ENCODE peak calls at places on chromosomes 11 and 22, in ten cellular contexts. One of them, this sample, is unnamed.

GRCh38 chr11:75344761-75345454 is 6.6 kb downstream of the ARRB1 start:
- DNase-seq in fibroblast of mammary gland: peak
- DNase-seq in sigmoid colon: no peak
- DNase-seq in dorsolateral prefrontal cortex: no peak
- DNase-seq in uterus: no peak
- DNase-seq in neuronal stem cell: no peak
- DNase-seq in cardiac fibroblast: peak
- DNase-seq in AG04449: no peak
- DNase-seq in SK-N-SH: no peak
- DNase-seq in AG04450: no peak
- DNase-seq in this sample: no peak

GRCh38 chr22:35477911-35478582 is 62.6 kb upstream of the RASD2 start:
- DNase-seq in uterus: peak
- DNase-seq in cardiac fibroblast: peak
- DNase-seq in neuronal stem cell: no peak
- DNase-seq in AG04449: peak
- DNase-seq in AG04450: peak
- DNase-seq in dorsolateral prefrontal cortex: no peak
- DNase-seq in sigmoid colon: peak
- DNase-seq in fibroblast of mammary gland: peak
- DNase-seq in SK-N-SH: peak
- DNase-seq in this sample: no peak

GRCh38 chr22:44622147-44622427 is 79.9 kb upstream of the PRR5 start:
- DNase-seq in AG04450: no peak
- DNase-seq in neuronal stem cell: peak
- DNase-seq in AG04449: no peak
- DNase-seq in sigmoid colon: no peak
- DNase-seq in dorsolateral prefrontal cortex: no peak
- DNase-seq in SK-N-SH: peak
- DNase-seq in cardiac fibroblast: no peak
- DNase-seq in fibroblast of mammary gland: no peak
- DNase-seq in uterus: no peak
- DNase-seq in this sample: no peak

GRCh38 chr22:44845796-44846720 is 93.7 kb downstream of the ARHGAP8 start:
- DNase-seq in fibroblast of mammary gland: no peak
- DNase-seq in SK-N-SH: no peak
- DNase-seq in cardiac fibroblast: no peak
- DNase-seq in AG04449: no peak
- DNase-seq in neuronal stem cell: no peak
- DNase-seq in AG04450: no peak
- DNase-seq in sigmoid colon: no peak
- DNase-seq in dorsolateral prefrontal cortex: no peak
- DNase-seq in uterus: no peak
- DNase-seq in this sample: no peak

GRCh38 chr11:46122955-46123354 is 1.7 kb upstream of the PHF21A start:
- DNase-seq in cardiac fibroblast: peak
- DNase-seq in AG04450: no peak
- DNase-seq in dorsolateral prefrontal cortex: no peak
- DNase-seq in SK-N-SH: no peak
- DNase-seq in fibroblast of mammary gland: peak
- DNase-seq in AG04449: no peak
- DNase-seq in neuronal stem cell: no peak
- DNase-seq in uterus: no peak
- DNase-seq in sigmoid colon: no peak
- DNase-seq in this sample: no peak

GRCh38 chr22:19036523-19037273 is 85.5 kb downstream of the DGCR2 start:
- DNase-seq in dorsolateral prefrontal cortex: peak
- DNase-seq in fibroblast of mammary gland: peak
- DNase-seq in AG04449: no peak
- DNase-seq in cardiac fibroblast: peak
- DNase-seq in neuronal stem cell: no peak
- DNase-seq in sigmoid colon: no peak
- DNase-seq in uterus: no peak
- DNase-seq in SK-N-SH: no peak
- DNase-seq in AG04450: no peak
- DNase-seq in this sample: peak

GRCh38 chr11:2565447-2566222 is 120.8 kb downstream of the KCNQ1 start:
- DNase-seq in AG04449: no peak
- DNase-seq in uterus: no peak
- DNase-seq in AG04450: no peak
- DNase-seq in SK-N-SH: no peak
- DNase-seq in sigmoid colon: peak
- DNase-seq in dorsolateral prefrontal cortex: peak
- DNase-seq in cardiac fibroblast: no peak
- DNase-seq in neuronal stem cell: no peak
- DNase-seq in fibroblast of mammary gland: no peak
- DNase-seq in this sample: peak

GRCh38 chr11:89235976-89236375 is 58.3 kb downstream of the TYR start:
- DNase-seq in uterus: no peak
- DNase-seq in AG04449: no peak
- DNase-seq in fibroblast of mammary gland: no peak
- DNase-seq in dorsolateral prefrontal cortex: no peak
- DNase-seq in AG04450: no peak
- DNase-seq in sigmoid colon: no peak
- DNase-seq in SK-N-SH: no peak
- DNase-seq in neuronal stem cell: no peak
- DNase-seq in cardiac fibroblast: no peak
- DNase-seq in this sample: no peak

GRCh38 chr11:9977554-9977953 is 313.7 kb downstream of the SWAP70 start:
- DNase-seq in dorsolateral prefrontal cortex: no peak
- DNase-seq in sigmoid colon: no peak
- DNase-seq in uterus: no peak
- DNase-seq in neuronal stem cell: no peak
- DNase-seq in cardiac fibroblast: peak
- DNase-seq in fibroblast of mammary gland: no peak
- DNase-seq in SK-N-SH: no peak
- DNase-seq in AG04449: no peak
- DNase-seq in AG04450: no peak
- DNase-seq in this sample: no peak

GRCh38 chr11:70471254-70471653 is 72.9 kb downstream of the CTTN start:
- DNase-seq in AG04450: no peak
- DNase-seq in fibroblast of mammary gland: peak
- DNase-seq in uterus: no peak
- DNase-seq in AG04449: no peak
- DNase-seq in cardiac fibroblast: peak
- DNase-seq in SK-N-SH: peak
- DNase-seq in sigmoid colon: peak
- DNase-seq in dorsolateral prefrontal cortex: no peak
- DNase-seq in neuronal stem cell: peak
- DNase-seq in this sample: peak

GRCh38 chr11:64060861-64061444 is 25.2 kb downstream of the FLRT1 start:
- DNase-seq in cardiac fibroblast: peak
- DNase-seq in dorsolateral prefrontal cortex: peak
- DNase-seq in SK-N-SH: peak
- DNase-seq in fibroblast of mammary gland: peak
- DNase-seq in sigmoid colon: no peak
- DNase-seq in uterus: no peak
- DNase-seq in AG04450: no peak
- DNase-seq in AG04449: no peak
- DNase-seq in neuronal stem cell: peak
- DNase-seq in this sample: peak

GRCh38 chr11:47788181-47788580 is 21.0 kb upstream of the FNBP4 start:
- DNase-seq in uterus: no peak
- DNase-seq in SK-N-SH: no peak
- DNase-seq in AG04450: no peak
- DNase-seq in dorsolateral prefrontal cortex: no peak
- DNase-seq in cardiac fibroblast: no peak
- DNase-seq in neuronal stem cell: no peak
- DNase-seq in sigmoid colon: no peak
- DNase-seq in fibroblast of mammary gland: peak
- DNase-seq in AG04449: no peak
- DNase-seq in this sample: no peak

GRCh38 chr11:86489442-86489841 is 114.8 kb downstream of the CCDC81 start:
- DNase-seq in fibroblast of mammary gland: no peak
- DNase-seq in dorsolateral prefrontal cortex: no peak
- DNase-seq in SK-N-SH: no peak
- DNase-seq in neuronal stem cell: no peak
- DNase-seq in uterus: no peak
- DNase-seq in AG04449: no peak
- DNase-seq in AG04450: no peak
- DNase-seq in cardiac fibroblast: no peak
- DNase-seq in sigmoid colon: no peak
- DNase-seq in this sample: no peak

GRCh38 chr11:110095554-110095953 is 2.4 kb downstream of the ZC3H12C start:
- DNase-seq in cardiac fibroblast: peak
- DNase-seq in AG04450: no peak
- DNase-seq in fibroblast of mammary gland: peak
- DNase-seq in dorsolateral prefrontal cortex: no peak
- DNase-seq in neuronal stem cell: no peak
- DNase-seq in uterus: no peak
- DNase-seq in AG04449: no peak
- DNase-seq in SK-N-SH: no peak
- DNase-seq in sigmoid colon: no peak
- DNase-seq in this sample: no peak

GRCh38 chr22:38009000-38009806 is 24.8 kb upstream of the SOX10 start:
- DNase-seq in AG04449: no peak
- DNase-seq in cardiac fibroblast: no peak
- DNase-seq in AG04450: no peak
- DNase-seq in sigmoid colon: no peak
- DNase-seq in SK-N-SH: no peak
- DNase-seq in fibroblast of mammary gland: no peak
- DNase-seq in neuronal stem cell: no peak
- DNase-seq in uterus: no peak
- DNase-seq in dorsolateral prefrontal cortex: no peak
- DNase-seq in this sample: no peak

GRCh38 chr22:39183991-39184585 is 31.6 kb upstream of the CBX7 start:
- DNase-seq in dorsolateral prefrontal cortex: peak
- DNase-seq in AG04450: no peak
- DNase-seq in uterus: no peak
- DNase-seq in cardiac fibroblast: peak
- DNase-seq in neuronal stem cell: no peak
- DNase-seq in SK-N-SH: no peak
- DNase-seq in fibroblast of mammary gland: peak
- DNase-seq in sigmoid colon: no peak
- DNase-seq in AG04449: no peak
- DNase-seq in this sample: peak

GRCh38 chr11:119024430-119025098 is 6.0 kb downstream of the TRAPPC4 start:
- DNase-seq in uterus: no peak
- DNase-seq in AG04450: no peak
- DNase-seq in SK-N-SH: no peak
- DNase-seq in fibroblast of mammary gland: no peak
- DNase-seq in cardiac fibroblast: no peak
- DNase-seq in dorsolateral prefrontal cortex: no peak
- DNase-seq in AG04449: no peak
- DNase-seq in neuronal stem cell: no peak
- DNase-seq in sigmoid colon: peak
- DNase-seq in this sample: no peak
- H3K4me3 ChIP-seq in uterus: no peak
- H3K4me3 ChIP-seq in AG04450: no peak
- H3K4me3 ChIP-seq in SK-N-SH: no peak
- H3K4me3 ChIP-seq in fibroblast of mammary gland: no peak
- H3K4me3 ChIP-seq in cardiac fibroblast: no peak
- H3K4me3 ChIP-seq in dorsolateral prefrontal cortex: no peak
- H3K4me3 ChIP-seq in AG04449: no peak
- H3K4me3 ChIP-seq in neuronal stem cell: no peak
- H3K4me3 ChIP-seq in sigmoid colon: no peak
- H3K4me3 ChIP-seq in this sample: no peak

DNA sequence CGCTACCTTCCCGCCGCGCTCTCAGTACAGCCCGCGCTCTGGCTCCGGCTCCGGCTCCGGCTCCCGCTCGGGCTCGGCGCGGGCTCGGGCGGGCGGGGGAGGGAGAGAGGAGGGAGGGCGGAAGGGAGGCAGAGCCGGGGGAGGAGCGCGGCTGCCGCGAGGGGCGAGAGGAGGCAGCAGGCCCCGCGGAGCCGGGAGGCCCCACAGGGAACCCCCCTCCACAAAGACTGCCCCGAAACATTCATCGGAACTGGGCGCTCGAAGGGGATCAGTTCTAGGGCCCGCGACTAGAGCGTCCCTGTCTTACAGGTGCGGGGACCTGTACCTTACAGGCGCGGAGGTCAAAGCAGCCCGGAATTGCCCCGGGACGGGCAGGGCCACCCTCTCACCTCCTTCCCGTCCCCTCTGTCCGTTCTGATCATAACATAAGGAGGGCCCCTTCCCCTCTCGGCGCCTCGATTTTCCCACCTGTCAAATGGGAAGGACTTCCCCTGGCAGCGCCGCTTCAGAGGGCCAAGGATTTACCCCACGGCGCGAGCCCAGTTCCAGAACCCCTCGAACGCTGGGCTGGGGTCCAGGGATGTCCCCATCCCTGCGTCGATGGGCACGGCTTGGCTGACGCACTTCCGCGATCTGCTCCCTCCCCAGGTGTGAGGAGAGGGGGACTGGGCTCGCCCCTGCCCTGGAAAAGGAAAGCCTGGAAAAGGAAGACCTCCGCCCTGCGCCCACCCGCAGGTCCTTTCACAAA is at the start of gene SHISA8:
- DNase-seq in AG04449: no peak
- DNase-seq in uterus: no peak
- DNase-seq in AG04450: no peak
- DNase-seq in dorsolateral prefrontal cortex: no peak
- DNase-seq in neuronal stem cell: no peak
- DNase-seq in fibroblast of mammary gland: no peak
- DNase-seq in cardiac fibroblast: no peak
- DNase-seq in SK-N-SH: peak
- DNase-seq in sigmoid colon: no peak
- DNase-seq in this sample: peak
- H3K4me3 ChIP-seq in AG04449: no peak
- H3K4me3 ChIP-seq in uterus: peak
- H3K4me3 ChIP-seq in AG04450: no peak
- H3K4me3 ChIP-seq in dorsolateral prefrontal cortex: peak
- H3K4me3 ChIP-seq in neuronal stem cell: peak
- H3K4me3 ChIP-seq in fibroblast of mammary gland: no peak
- H3K4me3 ChIP-seq in cardiac fibroblast: no peak
- H3K4me3 ChIP-seq in SK-N-SH: no peak
- H3K4me3 ChIP-seq in sigmoid colon: peak
- H3K4me3 ChIP-seq in this sample: peak

DNA sequence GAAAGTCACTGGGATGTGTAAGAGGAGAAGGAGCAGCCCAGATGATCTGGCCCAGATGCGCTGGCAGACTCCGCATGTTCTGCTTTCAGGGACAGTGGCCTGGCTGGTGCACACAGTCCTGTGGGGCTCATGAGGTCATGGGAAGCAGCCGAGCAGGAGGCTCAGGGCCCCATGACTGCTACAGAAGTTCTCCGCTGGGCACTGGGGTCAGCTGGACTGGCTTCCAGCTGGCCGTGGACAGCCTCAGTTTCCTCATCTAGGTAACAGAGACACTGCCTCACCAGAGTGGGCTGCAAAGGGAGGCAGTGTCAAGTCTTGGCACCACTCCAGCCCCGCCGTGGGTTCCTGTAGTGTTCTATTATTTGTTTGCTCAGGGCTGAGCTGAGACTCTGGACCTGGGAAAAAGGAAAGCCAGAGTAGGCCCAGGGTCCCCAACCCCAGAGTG is 45.1 kb downstream of the MED15 start:
- DNase-seq in cardiac fibroblast: peak
- DNase-seq in AG04449: no peak
- DNase-seq in SK-N-SH: no peak
- DNase-seq in fibroblast of mammary gland: peak
- DNase-seq in AG04450: no peak
- DNase-seq in sigmoid colon: peak
- DNase-seq in uterus: peak
- DNase-seq in dorsolateral prefrontal cortex: peak
- DNase-seq in neuronal stem cell: no peak
- DNase-seq in this sample: no peak
- H3K4me3 ChIP-seq in cardiac fibroblast: no peak
- H3K4me3 ChIP-seq in AG04449: no peak
- H3K4me3 ChIP-seq in SK-N-SH: no peak
- H3K4me3 ChIP-seq in fibroblast of mammary gland: no peak
- H3K4me3 ChIP-seq in AG04450: no peak
- H3K4me3 ChIP-seq in sigmoid colon: no peak
- H3K4me3 ChIP-seq in uterus: no peak
- H3K4me3 ChIP-seq in dorsolateral prefrontal cortex: peak
- H3K4me3 ChIP-seq in neuronal stem cell: no peak
- H3K4me3 ChIP-seq in this sample: no peak

GRCh38 chr11:78145511-78146030 is 6.1 kb upstream of the ALG8 start:
- DNase-seq in sigmoid colon: no peak
- DNase-seq in SK-N-SH: no peak
- DNase-seq in fibroblast of mammary gland: no peak
- DNase-seq in AG04449: no peak
- DNase-seq in cardiac fibroblast: no peak
- DNase-seq in dorsolateral prefrontal cortex: no peak
- DNase-seq in uterus: no peak
- DNase-seq in neuronal stem cell: no peak
- DNase-seq in AG04450: no peak
- DNase-seq in this sample: no peak
- H3K4me3 ChIP-seq in sigmoid colon: no peak
- H3K4me3 ChIP-seq in SK-N-SH: no peak
- H3K4me3 ChIP-seq in fibroblast of mammary gland: no peak
- H3K4me3 ChIP-seq in AG04449: no peak
- H3K4me3 ChIP-seq in cardiac fibroblast: no peak
- H3K4me3 ChIP-seq in dorsolateral prefrontal cortex: no peak
- H3K4me3 ChIP-seq in uterus: no peak
- H3K4me3 ChIP-seq in neuronal stem cell: no peak
- H3K4me3 ChIP-seq in AG04450: no peak
- H3K4me3 ChIP-seq in this sample: no peak

This sample was measured in upper lobe of right lung.